ENCODE peak calls at places on chromosomes 3 and 15, in nine cellular contexts. One of them, this sample, is unnamed.

GRCh38 chr3:29170894-29171582 is 109.8 kb upstream of the RBMS3 start:
- DNase-seq in AG04450: no peak
- DNase-seq in endothelial cell: no peak
- DNase-seq in activated CD8-positive, alpha-beta T cell treated with anti-CD3 and anti-CD28 coated beads for 36 hours: no peak
- DNase-seq in mammary epithelial cell: no peak
- DNase-seq in neural crest cell: no peak
- DNase-seq in left lung: no peak
- DNase-seq in HepG2: no peak
- DNase-seq in Peyer's patch: no peak
- DNase-seq in this sample: no peak

GRCh38 chr3:187022403-187023029 is 92.2 kb downstream of the ST6GAL1 start:
- DNase-seq in AG04450: no peak
- DNase-seq in endothelial cell: no peak
- DNase-seq in activated CD8-positive, alpha-beta T cell treated with anti-CD3 and anti-CD28 coated beads for 36 hours: no peak
- DNase-seq in mammary epithelial cell: no peak
- DNase-seq in neural crest cell: no peak
- DNase-seq in left lung: no peak
- DNase-seq in HepG2: no peak
- DNase-seq in Peyer's patch: no peak
- DNase-seq in this sample: no peak

GRCh38 chr15:48119277-48119676 is 1.5 kb upstream of the SLC24A5 start:
- DNase-seq in AG04450: no peak
- DNase-seq in endothelial cell: no peak
- DNase-seq in activated CD8-positive, alpha-beta T cell treated with anti-CD3 and anti-CD28 coated beads for 36 hours: no peak
- DNase-seq in mammary epithelial cell: no peak
- DNase-seq in neural crest cell: no peak
- DNase-seq in left lung: no peak
- DNase-seq in HepG2: no peak
- DNase-seq in Peyer's patch: no peak
- DNase-seq in this sample: no peak

GRCh38 chr3:150238995-150239612 is 169.0 kb upstream of the TSC22D2 start:
- DNase-seq in AG04450: no peak
- DNase-seq in endothelial cell: no peak
- DNase-seq in activated CD8-positive, alpha-beta T cell treated with anti-CD3 and anti-CD28 coated beads for 36 hours: no peak
- DNase-seq in mammary epithelial cell: peak
- DNase-seq in neural crest cell: no peak
- DNase-seq in left lung: no peak
- DNase-seq in HepG2: peak
- DNase-seq in Peyer's patch: no peak
- DNase-seq in this sample: no peak

GRCh38 chr3:170059447-170059846 is 21.7 kb downstream of the GPR160 start:
- DNase-seq in AG04450: no peak
- DNase-seq in endothelial cell: no peak
- DNase-seq in activated CD8-positive, alpha-beta T cell treated with anti-CD3 and anti-CD28 coated beads for 36 hours: no peak
- DNase-seq in mammary epithelial cell: no peak
- DNase-seq in neural crest cell: no peak
- DNase-seq in left lung: no peak
- DNase-seq in HepG2: no peak
- DNase-seq in Peyer's patch: no peak
- DNase-seq in this sample: no peak

GRCh38 chr15:58232273-58233065 is 94.3 kb downstream of the AQP9 start:
- DNase-seq in AG04450: no peak
- DNase-seq in endothelial cell: no peak
- DNase-seq in activated CD8-positive, alpha-beta T cell treated with anti-CD3 and anti-CD28 coated beads for 36 hours: no peak
- DNase-seq in mammary epithelial cell: peak
- DNase-seq in neural crest cell: no peak
- DNase-seq in left lung: no peak
- DNase-seq in HepG2: no peak
- DNase-seq in Peyer's patch: no peak
- DNase-seq in this sample: no peak

GRCh38 chr3:14177580-14178246 is 688 bp downstream of the XPC start:
- DNase-seq in AG04450: no peak
- DNase-seq in endothelial cell: no peak
- DNase-seq in activated CD8-positive, alpha-beta T cell treated with anti-CD3 and anti-CD28 coated beads for 36 hours: peak
- DNase-seq in mammary epithelial cell: no peak
- DNase-seq in neural crest cell: no peak
- DNase-seq in left lung: no peak
- DNase-seq in HepG2: peak
- DNase-seq in Peyer's patch: no peak
- DNase-seq in this sample: no peak

GRCh38 chr15:55969582-55969981 is 23.8 kb downstream of the NEDD4 start:
- DNase-seq in AG04450: no peak
- DNase-seq in endothelial cell: no peak
- DNase-seq in activated CD8-positive, alpha-beta T cell treated with anti-CD3 and anti-CD28 coated beads for 36 hours: no peak
- DNase-seq in mammary epithelial cell: no peak
- DNase-seq in neural crest cell: no peak
- DNase-seq in left lung: peak
- DNase-seq in HepG2: no peak
- DNase-seq in Peyer's patch: no peak
- DNase-seq in this sample: no peak

GRCh38 chr3:195156286-195156890 is 114.6 kb downstream of the XXYLT1 start:
- DNase-seq in AG04450: no peak
- DNase-seq in endothelial cell: no peak
- DNase-seq in activated CD8-positive, alpha-beta T cell treated with anti-CD3 and anti-CD28 coated beads for 36 hours: no peak
- DNase-seq in mammary epithelial cell: no peak
- DNase-seq in neural crest cell: no peak
- DNase-seq in left lung: no peak
- DNase-seq in HepG2: peak
- DNase-seq in Peyer's patch: no peak
- DNase-seq in this sample: no peak

DNA sequence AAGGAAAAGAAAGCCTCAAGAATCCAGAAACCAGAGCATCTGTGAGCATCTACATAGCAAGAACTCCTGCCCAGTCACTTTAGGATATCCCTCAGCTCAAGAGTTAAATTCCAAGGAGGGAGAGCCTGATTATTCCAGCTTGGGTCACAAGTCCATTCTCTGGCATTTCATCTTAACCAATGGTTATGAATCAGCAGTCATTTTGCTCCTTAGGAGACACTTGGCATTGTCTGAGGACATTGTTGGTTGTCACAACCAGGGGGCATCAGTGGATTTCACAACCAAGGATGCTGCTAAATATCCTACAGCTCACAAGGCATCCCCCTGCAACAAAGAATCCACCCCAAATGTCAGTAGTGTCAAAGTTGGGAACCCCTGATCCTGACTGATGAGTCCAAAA is 51.0 kb upstream of the LMCD1 start:
- DNase-seq in AG04450: no peak
- DNase-seq in endothelial cell: no peak
- DNase-seq in activated CD8-positive, alpha-beta T cell treated with anti-CD3 and anti-CD28 coated beads for 36 hours: no peak
- DNase-seq in mammary epithelial cell: no peak
- DNase-seq in neural crest cell: no peak
- DNase-seq in left lung: no peak
- DNase-seq in HepG2: no peak
- DNase-seq in Peyer's patch: no peak
- DNase-seq in this sample: no peak
- TF ChIP-seq CTCF in AG04450: no peak
- TF ChIP-seq CTCF in endothelial cell: no peak
- TF ChIP-seq CTCF in activated CD8-positive, alpha-beta T cell treated with anti-CD3 and anti-CD28 coated beads for 36 hours: no peak
- TF ChIP-seq CTCF in mammary epithelial cell: no peak
- TF ChIP-seq CTCF in neural crest cell: no peak
- TF ChIP-seq CTCF in left lung: no peak
- TF ChIP-seq CTCF in HepG2: no peak
- TF ChIP-seq CTCF in Peyer's patch: no peak
- TF ChIP-seq CTCF in this sample: no peak

GRCh38 chr3:55439657-55440405 is 47.3 kb downstream of the WNT5A start:
- DNase-seq in AG04450: no peak
- DNase-seq in endothelial cell: no peak
- DNase-seq in activated CD8-positive, alpha-beta T cell treated with anti-CD3 and anti-CD28 coated beads for 36 hours: no peak
- DNase-seq in mammary epithelial cell: no peak
- DNase-seq in neural crest cell: no peak
- DNase-seq in left lung: no peak
- DNase-seq in HepG2: no peak
- DNase-seq in Peyer's patch: no peak
- DNase-seq in this sample: no peak

GRCh38 chr3:55436644-55437043 is 50.5 kb downstream of the WNT5A start:
- DNase-seq in AG04450: no peak
- DNase-seq in endothelial cell: no peak
- DNase-seq in activated CD8-positive, alpha-beta T cell treated with anti-CD3 and anti-CD28 coated beads for 36 hours: no peak
- DNase-seq in mammary epithelial cell: no peak
- DNase-seq in neural crest cell: no peak
- DNase-seq in left lung: no peak
- DNase-seq in HepG2: no peak
- DNase-seq in Peyer's patch: no peak
- DNase-seq in this sample: no peak

GRCh38 chr3:55431041-55431440 is 56.1 kb downstream of the WNT5A start:
- DNase-seq in AG04450: no peak
- DNase-seq in endothelial cell: no peak
- DNase-seq in activated CD8-positive, alpha-beta T cell treated with anti-CD3 and anti-CD28 coated beads for 36 hours: no peak
- DNase-seq in mammary epithelial cell: no peak
- DNase-seq in neural crest cell: no peak
- DNase-seq in left lung: no peak
- DNase-seq in HepG2: no peak
- DNase-seq in Peyer's patch: no peak
- DNase-seq in this sample: no peak

GRCh38 chr3:55435446-55435845 is 51.7 kb downstream of the WNT5A start:
- DNase-seq in AG04450: no peak
- DNase-seq in endothelial cell: no peak
- DNase-seq in activated CD8-positive, alpha-beta T cell treated with anti-CD3 and anti-CD28 coated beads for 36 hours: no peak
- DNase-seq in mammary epithelial cell: no peak
- DNase-seq in neural crest cell: no peak
- DNase-seq in left lung: no peak
- DNase-seq in HepG2: no peak
- DNase-seq in Peyer's patch: no peak
- DNase-seq in this sample: no peak

DNA sequence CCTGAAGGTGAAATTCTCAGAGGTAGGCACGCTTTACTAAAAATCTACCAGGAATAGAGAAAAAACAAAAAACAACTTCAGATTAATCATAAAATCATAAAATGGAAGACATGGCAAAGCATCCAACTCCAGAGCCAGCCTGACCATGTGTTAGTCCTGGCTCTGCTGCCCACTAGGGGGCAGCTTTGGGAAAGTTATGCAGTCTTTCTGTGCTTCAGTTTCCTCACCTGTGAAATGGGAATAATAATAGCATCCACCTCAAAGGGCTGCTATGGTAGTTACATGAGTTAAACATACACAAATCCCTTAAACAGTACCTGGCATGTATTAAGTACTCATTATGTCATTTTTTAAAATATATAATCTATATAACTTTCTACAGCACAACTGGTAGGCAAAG is 52.3 kb downstream of the WNT5A start:
- DNase-seq in AG04450: no peak
- DNase-seq in endothelial cell: peak
- DNase-seq in activated CD8-positive, alpha-beta T cell treated with anti-CD3 and anti-CD28 coated beads for 36 hours: peak
- DNase-seq in mammary epithelial cell: peak
- DNase-seq in neural crest cell: no peak
- DNase-seq in left lung: no peak
- DNase-seq in HepG2: no peak
- DNase-seq in Peyer's patch: peak
- DNase-seq in this sample: no peak
- TF ChIP-seq CTCF in AG04450: peak
- TF ChIP-seq CTCF in endothelial cell: peak
- TF ChIP-seq CTCF in activated CD8-positive, alpha-beta T cell treated with anti-CD3 and anti-CD28 coated beads for 36 hours: peak
- TF ChIP-seq CTCF in mammary epithelial cell: peak
- TF ChIP-seq CTCF in neural crest cell: peak
- TF ChIP-seq CTCF in left lung: peak
- TF ChIP-seq CTCF in HepG2: peak
- TF ChIP-seq CTCF in Peyer's patch: peak
- TF ChIP-seq CTCF in this sample: no peak

GRCh38 chr3:102473648-102474047 is 38.8 kb downstream of the ZPLD1 start:
- DNase-seq in AG04450: no peak
- DNase-seq in endothelial cell: no peak
- DNase-seq in activated CD8-positive, alpha-beta T cell treated with anti-CD3 and anti-CD28 coated beads for 36 hours: no peak
- DNase-seq in mammary epithelial cell: no peak
- DNase-seq in neural crest cell: no peak
- DNase-seq in left lung: no peak
- DNase-seq in HepG2: no peak
- DNase-seq in Peyer's patch: no peak
- DNase-seq in this sample: no peak

GRCh38 chr3:102474207-102474606 is 39.4 kb downstream of the ZPLD1 start:
- DNase-seq in AG04450: no peak
- DNase-seq in endothelial cell: no peak
- DNase-seq in activated CD8-positive, alpha-beta T cell treated with anti-CD3 and anti-CD28 coated beads for 36 hours: no peak
- DNase-seq in mammary epithelial cell: no peak
- DNase-seq in neural crest cell: no peak
- DNase-seq in left lung: no peak
- DNase-seq in HepG2: no peak
- DNase-seq in Peyer's patch: no peak
- DNase-seq in this sample: no peak

GRCh38 chr3:102471491-102471890 is 36.7 kb downstream of the ZPLD1 start:
- DNase-seq in AG04450: no peak
- DNase-seq in endothelial cell: no peak
- DNase-seq in activated CD8-positive, alpha-beta T cell treated with anti-CD3 and anti-CD28 coated beads for 36 hours: no peak
- DNase-seq in mammary epithelial cell: no peak
- DNase-seq in neural crest cell: no peak
- DNase-seq in left lung: no peak
- DNase-seq in HepG2: no peak
- DNase-seq in Peyer's patch: no peak
- DNase-seq in this sample: no peak

GRCh38 chr3:102466001-102466400 is 31.2 kb downstream of the ZPLD1 start:
- DNase-seq in AG04450: no peak
- DNase-seq in endothelial cell: no peak
- DNase-seq in activated CD8-positive, alpha-beta T cell treated with anti-CD3 and anti-CD28 coated beads for 36 hours: no peak
- DNase-seq in mammary epithelial cell: no peak
- DNase-seq in neural crest cell: no peak
- DNase-seq in left lung: no peak
- DNase-seq in HepG2: no peak
- DNase-seq in Peyer's patch: no peak
- DNase-seq in this sample: no peak

GRCh38 chr3:102471001-102471400 is 36.2 kb downstream of the ZPLD1 start:
- DNase-seq in AG04450: no peak
- DNase-seq in endothelial cell: peak
- DNase-seq in activated CD8-positive, alpha-beta T cell treated with anti-CD3 and anti-CD28 coated beads for 36 hours: no peak
- DNase-seq in mammary epithelial cell: no peak
- DNase-seq in neural crest cell: no peak
- DNase-seq in left lung: no peak
- DNase-seq in HepG2: no peak
- DNase-seq in Peyer's patch: no peak
- DNase-seq in this sample: no peak
- TF ChIP-seq CTCF in AG04450: no peak
- TF ChIP-seq CTCF in endothelial cell: no peak
- TF ChIP-seq CTCF in activated CD8-positive, alpha-beta T cell treated with anti-CD3 and anti-CD28 coated beads for 36 hours: no peak
- TF ChIP-seq CTCF in mammary epithelial cell: no peak
- TF ChIP-seq CTCF in neural crest cell: peak
- TF ChIP-seq CTCF in left lung: no peak
- TF ChIP-seq CTCF in HepG2: peak
- TF ChIP-seq CTCF in Peyer's patch: no peak
- TF ChIP-seq CTCF in this sample: no peak

GRCh38 chr3:154275308-154275707 is 49.0 kb downstream of the DHX36 start:
- DNase-seq in AG04450: no peak
- DNase-seq in endothelial cell: no peak
- DNase-seq in activated CD8-positive, alpha-beta T cell treated with anti-CD3 and anti-CD28 coated beads for 36 hours: no peak
- DNase-seq in mammary epithelial cell: no peak
- DNase-seq in neural crest cell: no peak
- DNase-seq in left lung: no peak
- DNase-seq in HepG2: no peak
- DNase-seq in Peyer's patch: no peak
- DNase-seq in this sample: no peak
- TF ChIP-seq CTCF in AG04450: no peak
- TF ChIP-seq CTCF in endothelial cell: no peak
- TF ChIP-seq CTCF in activated CD8-positive, alpha-beta T cell treated with anti-CD3 and anti-CD28 coated beads for 36 hours: no peak
- TF ChIP-seq CTCF in mammary epithelial cell: no peak
- TF ChIP-seq CTCF in neural crest cell: no peak
- TF ChIP-seq CTCF in left lung: no peak
- TF ChIP-seq CTCF in HepG2: no peak
- TF ChIP-seq CTCF in Peyer's patch: no peak
- TF ChIP-seq CTCF in this sample: no peak

This sample was measured in mesothelial cell of epicardium.